ENCODE peak calls at places on chromosome 15, in five cellular contexts. One of them, this sample, is unnamed.

GRCh38 chr15:90817117-90818057 is 51.0 kb upstream of the FURIN start:
- DNase-seq in HCT116: no peak
- DNase-seq in Peyer's patch: no peak
- DNase-seq in uterus: no peak
- DNase-seq in tibial nerve: no peak
- DNase-seq in this sample: no peak

GRCh38 chr15:70132571-70132970 is 34.9 kb upstream of the TLE3 start:
- DNase-seq in uterus: no peak
- DNase-seq in HCT116: no peak
- DNase-seq in Peyer's patch: no peak
- DNase-seq in tibial nerve: no peak
- DNase-seq in this sample: no peak

GRCh38 chr15:90851114-90851513 is 17.3 kb upstream of the FURIN start:
- DNase-seq in HCT116: no peak
- DNase-seq in tibial nerve: no peak
- DNase-seq in Peyer's patch: no peak
- DNase-seq in uterus: no peak
- DNase-seq in this sample: no peak

GRCh38 chr15:79209116-79209515 is 73.4 kb upstream of the ANKRD34C start:
- DNase-seq in Peyer's patch: no peak
- DNase-seq in tibial nerve: no peak
- DNase-seq in uterus: no peak
- DNase-seq in HCT116: no peak
- DNase-seq in this sample: no peak

GRCh38 chr15:75713338-75713895 is 769 bp upstream of the CSPG4 start:
- DNase-seq in HCT116: no peak
- DNase-seq in uterus: peak
- DNase-seq in Peyer's patch: no peak
- DNase-seq in tibial nerve: peak
- DNase-seq in this sample: no peak

GRCh38 chr15:63501256-63502089 is 2.9 kb upstream of the USP3 start:
- DNase-seq in uterus: peak
- DNase-seq in Peyer's patch: peak
- DNase-seq in tibial nerve: peak
- DNase-seq in HCT116: no peak
- DNase-seq in this sample: no peak

GRCh38 chr15:70259030-70259424 is 161.3 kb upstream of the TLE3 start:
- DNase-seq in tibial nerve: peak
- DNase-seq in HCT116: no peak
- DNase-seq in Peyer's patch: peak
- DNase-seq in uterus: no peak
- DNase-seq in this sample: no peak

GRCh38 chr15:58285921-58286278 is 145.9 kb upstream of the LIPC start:
- DNase-seq in HCT116: no peak
- DNase-seq in tibial nerve: no peak
- DNase-seq in uterus: no peak
- DNase-seq in Peyer's patch: no peak
- DNase-seq in this sample: no peak

GRCh38 chr15:62740141-62741004 is 302.2 kb upstream of the TPM1 start:
- DNase-seq in uterus: peak
- DNase-seq in Peyer's patch: no peak
- DNase-seq in HCT116: no peak
- DNase-seq in tibial nerve: no peak
- DNase-seq in this sample: no peak

GRCh38 chr15:78739206-78739605 is 72.1 kb downstream of the ADAMTS7 start:
- DNase-seq in uterus: no peak
- DNase-seq in HCT116: no peak
- DNase-seq in Peyer's patch: no peak
- DNase-seq in tibial nerve: no peak
- DNase-seq in this sample: no peak

GRCh38 chr15:90376789-90377188 is 11.3 kb upstream of the IQGAP1 start:
- DNase-seq in Peyer's patch: peak
- DNase-seq in uterus: no peak
- DNase-seq in HCT116: no peak
- DNase-seq in tibial nerve: no peak
- DNase-seq in this sample: no peak

GRCh38 chr15:79610021-79610420 is 177.9 kb downstream of the MINAR1 start:
- DNase-seq in uterus: no peak
- DNase-seq in Peyer's patch: no peak
- DNase-seq in HCT116: no peak
- DNase-seq in tibial nerve: no peak
- DNase-seq in this sample: no peak

GRCh38 chr15:92714071-92714456 is 58.5 kb upstream of the FAM174B start:
- DNase-seq in Peyer's patch: no peak
- DNase-seq in tibial nerve: no peak
- DNase-seq in HCT116: no peak
- DNase-seq in uterus: peak
- DNase-seq in this sample: no peak

GRCh38 chr15:92719024-92719423 is 63.4 kb upstream of the FAM174B start:
- DNase-seq in Peyer's patch: no peak
- DNase-seq in tibial nerve: no peak
- DNase-seq in HCT116: no peak
- DNase-seq in uterus: no peak
- DNase-seq in this sample: no peak

GRCh38 chr15:92711457-92711831 is 55.9 kb upstream of the FAM174B start:
- DNase-seq in uterus: no peak
- DNase-seq in Peyer's patch: no peak
- DNase-seq in tibial nerve: no peak
- DNase-seq in HCT116: no peak
- DNase-seq in this sample: no peak

GRCh38 chr15:92715753-92716152 is 60.2 kb upstream of the FAM174B start:
- DNase-seq in Peyer's patch: no peak
- DNase-seq in HCT116: no peak
- DNase-seq in tibial nerve: no peak
- DNase-seq in uterus: no peak
- DNase-seq in this sample: no peak

DNA sequence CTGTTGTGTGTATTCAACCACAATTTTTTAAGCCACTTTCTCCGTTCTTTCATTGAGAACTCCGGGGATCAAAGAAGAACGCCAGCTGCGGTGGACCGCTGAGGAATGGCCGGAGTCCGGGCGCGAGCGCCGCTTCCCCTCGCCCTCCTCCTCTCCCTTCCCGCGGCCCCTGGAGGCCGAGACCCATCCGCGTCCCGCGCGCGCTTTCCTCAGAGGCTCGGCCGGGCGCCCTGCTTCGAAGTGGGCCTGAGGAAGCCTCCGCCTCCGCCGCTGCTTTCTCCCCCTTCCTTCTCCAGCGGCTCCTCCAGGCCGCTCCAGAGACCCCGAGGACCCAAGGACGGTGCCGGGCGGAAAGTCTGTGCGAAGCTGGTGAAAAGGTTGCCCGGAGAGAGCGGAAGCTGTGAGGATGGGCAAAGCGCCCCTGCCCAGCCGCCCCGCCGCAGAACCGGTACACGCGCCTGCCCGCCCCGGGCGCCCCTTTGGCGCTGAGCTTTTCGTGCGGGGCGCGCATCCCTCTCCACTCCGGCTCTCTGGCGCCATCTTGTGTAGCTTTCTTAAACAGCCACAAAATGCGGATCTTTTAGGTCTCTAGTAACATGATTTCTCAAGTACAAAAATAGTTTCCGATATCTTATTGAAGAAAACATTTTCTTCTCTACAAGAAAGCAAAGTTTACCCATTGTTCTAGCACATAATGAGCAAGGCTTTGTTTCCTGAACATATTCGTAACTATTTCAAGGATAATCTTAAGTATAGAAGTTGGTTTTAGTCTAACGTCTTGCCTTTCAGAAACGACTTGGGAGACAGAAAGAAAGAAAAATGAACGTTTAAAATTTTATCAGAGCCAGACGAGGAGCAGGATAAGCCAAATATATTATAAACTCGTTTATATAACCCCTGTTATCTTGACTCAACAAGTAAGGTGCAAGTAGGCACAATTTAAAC is 59.2 kb upstream of the FAM174B start:
- DNase-seq in Peyer's patch: peak
- DNase-seq in uterus: peak
- DNase-seq in tibial nerve: peak
- DNase-seq in HCT116: peak
- DNase-seq in this sample: peak
- TF ChIP-seq POLR2A in Peyer's patch: no peak
- TF ChIP-seq POLR2A in uterus: peak
- TF ChIP-seq POLR2A in tibial nerve: peak
- TF ChIP-seq POLR2A in HCT116: no peak
- TF ChIP-seq POLR2A in this sample: no peak

GRCh38 chr15:56917652-56918045 is 795 bp upstream of the TCF12 start:
- DNase-seq in HCT116: no peak
- DNase-seq in uterus: no peak
- DNase-seq in tibial nerve: no peak
- DNase-seq in Peyer's patch: peak
- DNase-seq in this sample: no peak

GRCh38 chr15:56918046-56918906 is at the start of gene TCF12:
- DNase-seq in uterus: peak
- DNase-seq in HCT116: peak
- DNase-seq in tibial nerve: peak
- DNase-seq in Peyer's patch: peak
- DNase-seq in this sample: peak

GRCh38 chr15:56916825-56917477 is 1.5 kb upstream of the TCF12 start:
- DNase-seq in Peyer's patch: no peak
- DNase-seq in uterus: no peak
- DNase-seq in tibial nerve: no peak
- DNase-seq in HCT116: no peak
- DNase-seq in this sample: no peak

GRCh38 chr15:56919708-56920637 is 1.5 kb downstream of the TCF12 start:
- DNase-seq in Peyer's patch: peak
- DNase-seq in HCT116: no peak
- DNase-seq in tibial nerve: no peak
- DNase-seq in uterus: no peak
- DNase-seq in this sample: peak

DNA sequence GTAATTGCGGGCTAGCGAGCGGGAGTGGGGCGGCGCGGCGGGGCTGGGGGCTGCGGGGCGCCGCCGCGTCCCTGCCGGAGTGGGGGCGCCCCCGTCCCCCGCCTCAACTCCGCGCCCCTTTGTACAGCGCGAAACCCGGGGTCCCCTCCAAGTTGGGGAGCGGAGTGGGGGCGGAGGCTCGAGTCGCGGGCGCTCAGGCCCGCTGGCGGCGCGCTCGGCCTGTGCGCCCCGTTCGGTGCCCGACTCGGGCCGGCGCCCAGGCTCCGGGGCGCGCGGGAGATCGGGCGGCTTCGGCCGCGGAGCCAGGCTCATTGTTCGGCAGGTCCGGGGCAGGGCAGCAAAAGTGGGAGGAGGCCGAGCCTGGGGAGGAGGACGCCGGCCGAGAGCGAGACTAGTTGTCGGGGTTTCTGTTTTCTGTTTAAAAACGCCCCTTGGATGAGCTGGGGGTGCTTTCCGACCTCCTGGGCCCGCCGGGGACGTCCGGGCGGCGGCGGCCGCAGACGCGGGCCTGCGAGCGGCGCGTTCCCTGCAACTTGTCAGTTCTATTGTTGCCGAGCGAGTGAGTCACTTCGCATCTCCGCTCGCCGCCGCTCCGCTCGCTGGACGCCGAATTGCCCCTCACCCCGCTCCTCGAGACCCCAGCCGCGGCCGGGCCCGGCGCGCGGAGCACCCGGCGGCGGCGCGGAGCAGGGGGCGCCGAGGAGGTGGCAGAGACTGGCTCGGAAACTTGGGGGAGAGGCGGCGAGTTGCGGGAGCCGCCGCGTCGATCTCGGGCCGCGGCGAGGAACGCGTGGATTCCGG is 663 bp downstream of the TCF12 start:
- DNase-seq in uterus: peak
- DNase-seq in Peyer's patch: peak
- DNase-seq in tibial nerve: no peak
- DNase-seq in HCT116: no peak
- DNase-seq in this sample: peak
- TF ChIP-seq POLR2A in uterus: peak
- TF ChIP-seq POLR2A in Peyer's patch: no peak
- TF ChIP-seq POLR2A in tibial nerve: no peak
- TF ChIP-seq POLR2A in HCT116: no peak
- TF ChIP-seq POLR2A in this sample: peak

DNA sequence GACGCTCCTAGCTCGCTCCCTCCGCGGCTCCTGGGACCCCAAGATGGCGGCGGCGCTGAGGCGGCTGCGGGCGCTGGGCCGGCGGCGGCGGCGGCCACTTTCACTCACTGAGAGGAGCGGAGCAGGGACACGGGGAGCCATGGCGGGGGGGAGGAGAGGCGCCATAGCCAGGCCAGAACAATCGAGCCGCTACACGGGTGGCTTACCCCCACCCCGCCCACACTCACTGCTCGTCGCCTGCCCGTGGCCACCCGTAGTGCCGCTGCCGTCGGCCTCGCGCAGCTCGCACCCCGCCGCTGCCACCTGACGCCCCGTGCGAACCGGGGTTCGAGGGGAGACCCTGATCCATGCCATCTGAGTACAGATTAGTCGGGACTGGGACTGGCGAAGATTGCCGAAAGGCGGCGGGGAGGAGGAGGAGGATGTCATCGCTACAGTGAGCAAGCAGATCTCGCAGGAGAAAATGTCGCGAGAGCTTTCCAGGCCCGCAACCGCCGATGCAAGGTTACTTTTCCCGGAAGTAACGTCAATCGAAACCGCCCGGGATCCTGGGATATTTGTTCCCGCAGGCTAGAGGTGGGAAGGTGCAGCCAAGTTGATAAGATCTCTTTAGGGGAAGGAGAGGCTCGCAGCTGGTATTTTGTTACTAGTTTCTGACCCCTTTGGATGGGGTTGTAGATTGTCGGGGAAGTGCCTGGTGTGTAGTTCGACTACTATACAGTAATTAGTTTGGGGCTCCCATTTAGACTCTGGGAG is at the start of gene INO80:
- DNase-seq in HCT116: peak
- DNase-seq in Peyer's patch: peak
- DNase-seq in tibial nerve: peak
- DNase-seq in uterus: peak
- DNase-seq in this sample: peak
- TF ChIP-seq POLR2A in HCT116: peak
- TF ChIP-seq POLR2A in Peyer's patch: peak
- TF ChIP-seq POLR2A in tibial nerve: peak
- TF ChIP-seq POLR2A in uterus: peak
- TF ChIP-seq POLR2A in this sample: peak

DNA sequence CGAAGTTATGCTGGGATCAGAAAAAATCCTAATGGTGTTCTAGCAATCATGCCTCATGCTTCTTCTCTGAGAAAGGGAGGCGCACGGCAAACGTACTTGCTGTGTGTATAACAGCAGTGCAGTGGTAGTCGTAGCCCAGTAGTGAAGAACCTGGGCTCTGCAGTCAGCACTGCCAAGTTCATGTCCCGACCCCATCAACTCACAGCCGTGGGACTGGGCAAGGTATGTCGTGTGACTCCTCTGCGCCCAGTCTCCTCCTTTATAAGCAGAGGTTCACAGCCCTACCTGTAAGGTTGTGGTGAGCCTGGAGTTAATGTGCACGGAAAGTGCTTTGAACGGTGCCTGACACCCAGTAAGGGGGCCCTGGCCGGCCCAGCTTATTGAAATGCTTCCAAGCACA is 26.7 kb downstream of the EHD4 start:
- DNase-seq in HCT116: no peak
- DNase-seq in tibial nerve: no peak
- DNase-seq in Peyer's patch: no peak
- DNase-seq in uterus: no peak
- DNase-seq in this sample: no peak
- TF ChIP-seq POLR2A in HCT116: no peak
- TF ChIP-seq POLR2A in tibial nerve: no peak
- TF ChIP-seq POLR2A in Peyer's patch: no peak
- TF ChIP-seq POLR2A in uterus: no peak
- TF ChIP-seq POLR2A in this sample: no peak

This sample was measured in H54.